ENCODE peak calls at places on chromosome 1, in four cellular contexts. Z, X, U and Y are unnamed samples.

GRCh38 chr1:41920658-41921057 is 1.9 kb upstream of the HIVEP3 start:
- DNase-seq in Z (no peak), X (no peak), U (peak; percentile 78), Y (peak; percentile 38)

GRCh38 chr1:234458352-234459027 is 20.5 kb downstream of the TARBP1 start:
- DNase-seq in Z (no peak), X (no peak), U (no peak), Y (peak; percentile 33)

GRCh38 chr1:60132108-60132507 is 58.5 kb upstream of the C1orf87 start:
- DNase-seq in Z (no peak), X (no peak), U (no peak), Y (no peak)

GRCh38 chr1:173479649-173480048 is 2.5 kb downstream of the PRDX6 start:
- DNase-seq in Z (no peak), X (no peak), U (peak; percentile 56), Y (peak; percentile 62)

GRCh38 chr1:176829261-176829976 is 335.1 kb downstream of the ASTN1 start:
- DNase-seq in Z (no peak), X (no peak), U (no peak), Y (no peak)

GRCh38 chr1:218676991-218677390 is 331.9 kb downstream of the TGFB2 start:
- DNase-seq in Z (no peak), X (no peak), U (peak; percentile 45), Y (no peak)

GRCh38 chr1:151158751-151159251 is 2.4 kb downstream of the TNFAIP8L2 start:
- DNase-seq in Z (no peak), X (no peak), U (no peak), Y (no peak)

GRCh38 chr1:184882649-184883303 is 91.5 kb downstream of the NIBAN1 start:
- DNase-seq in Z (no peak), X (no peak), U (no peak), Y (no peak)

GRCh38 chr1:173414136-173414535 is 63.0 kb upstream of the PRDX6 start:
- DNase-seq in Z (no peak), X (no peak), U (no peak), Y (no peak)